ENCODE peak calls at places on chromosome 5, in nine cellular contexts. One of them, this sample, is unnamed.

GRCh38 chr5:13814293-13814692 is 130.2 kb downstream of the DNAH5 start:
- DNase-seq in H1: no peak
- DNase-seq in fibroblast of villous mesenchyme: no peak
- DNase-seq in gastrocnemius medialis: no peak
- DNase-seq in IMR-90: peak
- DNase-seq in mucosa of descending colon: no peak
- DNase-seq in pancreas: no peak
- DNase-seq in CD8-positive, alpha-beta T cell: no peak
- DNase-seq in heart left ventricle: no peak
- DNase-seq in this sample: no peak

GRCh38 chr5:43592363-43592762 is 10.6 kb upstream of the NNT start:
- DNase-seq in H1: no peak
- DNase-seq in fibroblast of villous mesenchyme: no peak
- DNase-seq in gastrocnemius medialis: no peak
- DNase-seq in IMR-90: no peak
- DNase-seq in mucosa of descending colon: no peak
- DNase-seq in pancreas: no peak
- DNase-seq in CD8-positive, alpha-beta T cell: no peak
- DNase-seq in heart left ventricle: no peak
- DNase-seq in this sample: no peak

GRCh38 chr5:38596997-38597396 is 40.6 kb upstream of the LIFR start:
- DNase-seq in H1: no peak
- DNase-seq in fibroblast of villous mesenchyme: no peak
- DNase-seq in gastrocnemius medialis: no peak
- DNase-seq in IMR-90: no peak
- DNase-seq in mucosa of descending colon: no peak
- DNase-seq in pancreas: no peak
- DNase-seq in CD8-positive, alpha-beta T cell: no peak
- DNase-seq in heart left ventricle: no peak
- DNase-seq in this sample: no peak

GRCh38 chr5:143313298-143313852 is 90.1 kb downstream of the NR3C1 start:
- DNase-seq in H1: no peak
- DNase-seq in fibroblast of villous mesenchyme: no peak
- DNase-seq in gastrocnemius medialis: no peak
- DNase-seq in IMR-90: no peak
- DNase-seq in mucosa of descending colon: no peak
- DNase-seq in pancreas: no peak
- DNase-seq in CD8-positive, alpha-beta T cell: no peak
- DNase-seq in heart left ventricle: no peak
- DNase-seq in this sample: no peak

GRCh38 chr5:5497132-5497748 is 74.8 kb downstream of the ICE1 start:
- DNase-seq in H1: no peak
- DNase-seq in fibroblast of villous mesenchyme: peak
- DNase-seq in gastrocnemius medialis: peak
- DNase-seq in IMR-90: peak
- DNase-seq in mucosa of descending colon: no peak
- DNase-seq in pancreas: peak
- DNase-seq in CD8-positive, alpha-beta T cell: no peak
- DNase-seq in heart left ventricle: peak
- DNase-seq in this sample: no peak

GRCh38 chr5:75009559-75010230 is 42.7 kb downstream of the GCNT4 start:
- DNase-seq in H1: no peak
- DNase-seq in fibroblast of villous mesenchyme: no peak
- DNase-seq in gastrocnemius medialis: no peak
- DNase-seq in IMR-90: no peak
- DNase-seq in mucosa of descending colon: no peak
- DNase-seq in pancreas: no peak
- DNase-seq in CD8-positive, alpha-beta T cell: no peak
- DNase-seq in heart left ventricle: no peak
- DNase-seq in this sample: no peak

GRCh38 chr5:149944666-149945065 is at the start of gene PDE6A:
- DNase-seq in H1: no peak
- DNase-seq in fibroblast of villous mesenchyme: peak
- DNase-seq in gastrocnemius medialis: no peak
- DNase-seq in IMR-90: no peak
- DNase-seq in mucosa of descending colon: no peak
- DNase-seq in pancreas: no peak
- DNase-seq in CD8-positive, alpha-beta T cell: no peak
- DNase-seq in heart left ventricle: no peak
- DNase-seq in this sample: no peak

GRCh38 chr5:37615184-37615583 is 224.7 kb downstream of the GDNF start:
- DNase-seq in H1: no peak
- DNase-seq in fibroblast of villous mesenchyme: peak
- DNase-seq in gastrocnemius medialis: no peak
- DNase-seq in IMR-90: peak
- DNase-seq in mucosa of descending colon: no peak
- DNase-seq in pancreas: no peak
- DNase-seq in CD8-positive, alpha-beta T cell: no peak
- DNase-seq in heart left ventricle: no peak
- DNase-seq in this sample: no peak

DNA sequence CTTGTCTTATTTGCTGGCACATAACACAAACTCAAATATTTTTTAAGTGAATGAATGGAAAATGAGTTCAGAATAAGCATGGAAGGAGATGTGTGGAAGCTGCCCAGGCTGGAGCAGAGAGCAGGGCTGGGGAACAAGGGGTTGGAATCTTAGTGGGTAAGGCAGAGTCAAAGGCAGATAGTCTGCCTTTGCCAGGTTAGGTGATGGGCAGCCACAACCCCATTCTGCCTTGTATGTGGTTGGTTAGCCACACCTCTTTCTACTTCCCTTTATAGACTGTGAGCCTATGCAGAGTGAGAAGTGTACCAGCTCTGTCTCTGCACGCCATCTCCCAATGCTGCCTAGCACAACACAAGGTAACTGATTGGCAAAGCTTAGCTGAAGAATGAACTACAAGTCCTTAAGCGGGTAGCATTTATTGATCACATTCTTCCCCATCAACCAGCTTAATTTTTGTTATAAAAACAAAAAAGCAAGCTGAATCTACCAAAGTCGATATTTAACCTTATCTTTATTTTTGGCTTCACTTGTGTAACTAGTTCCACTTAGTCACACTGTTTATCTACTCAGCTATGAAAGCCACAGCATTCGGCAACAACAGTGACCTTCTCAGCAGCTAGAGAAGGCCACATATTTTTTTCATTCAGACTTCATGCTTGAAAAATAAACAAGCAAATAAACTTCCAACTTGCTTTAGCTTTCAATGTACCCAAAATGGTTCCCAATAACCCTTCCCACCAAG is 69.6 kb downstream of the KLHL3 start:
- DNase-seq in H1: no peak
- DNase-seq in fibroblast of villous mesenchyme: peak
- DNase-seq in gastrocnemius medialis: no peak
- DNase-seq in IMR-90: peak
- DNase-seq in mucosa of descending colon: no peak
- DNase-seq in pancreas: peak
- DNase-seq in CD8-positive, alpha-beta T cell: peak
- DNase-seq in heart left ventricle: peak
- DNase-seq in this sample: no peak
- H3K4me3 ChIP-seq in H1: no peak
- H3K4me3 ChIP-seq in fibroblast of villous mesenchyme: no peak
- H3K4me3 ChIP-seq in gastrocnemius medialis: no peak
- H3K4me3 ChIP-seq in IMR-90: no peak
- H3K4me3 ChIP-seq in mucosa of descending colon: no peak
- H3K4me3 ChIP-seq in pancreas: no peak
- H3K4me3 ChIP-seq in CD8-positive, alpha-beta T cell: no peak
- H3K4me3 ChIP-seq in heart left ventricle: peak
- H3K4me3 ChIP-seq in this sample: no peak

GRCh38 chr5:113771483-113771882 is 258.0 kb downstream of the YTHDC2 start:
- DNase-seq in H1: no peak
- DNase-seq in fibroblast of villous mesenchyme: no peak
- DNase-seq in gastrocnemius medialis: no peak
- DNase-seq in IMR-90: no peak
- DNase-seq in mucosa of descending colon: no peak
- DNase-seq in pancreas: no peak
- DNase-seq in CD8-positive, alpha-beta T cell: no peak
- DNase-seq in heart left ventricle: no peak
- DNase-seq in this sample: no peak
- TF ChIP-seq CTCF in H1: no peak
- TF ChIP-seq CTCF in fibroblast of villous mesenchyme: no peak
- TF ChIP-seq CTCF in gastrocnemius medialis: no peak
- TF ChIP-seq CTCF in IMR-90: no peak
- TF ChIP-seq CTCF in mucosa of descending colon: no peak
- TF ChIP-seq CTCF in pancreas: no peak
- TF ChIP-seq CTCF in CD8-positive, alpha-beta T cell: no peak
- TF ChIP-seq CTCF in heart left ventricle: no peak
- TF ChIP-seq CTCF in this sample: no peak

GRCh38 chr5:141258948-141259347 is 13.8 kb downstream of the PCDHB15 start:
- DNase-seq in H1: no peak
- DNase-seq in fibroblast of villous mesenchyme: no peak
- DNase-seq in gastrocnemius medialis: no peak
- DNase-seq in IMR-90: no peak
- DNase-seq in mucosa of descending colon: no peak
- DNase-seq in pancreas: no peak
- DNase-seq in CD8-positive, alpha-beta T cell: no peak
- DNase-seq in heart left ventricle: no peak
- DNase-seq in this sample: no peak

GRCh38 chr5:141258464-141258863 is 13.3 kb downstream of the PCDHB15 start:
- DNase-seq in H1: no peak
- DNase-seq in fibroblast of villous mesenchyme: no peak
- DNase-seq in gastrocnemius medialis: no peak
- DNase-seq in IMR-90: no peak
- DNase-seq in mucosa of descending colon: no peak
- DNase-seq in pancreas: no peak
- DNase-seq in CD8-positive, alpha-beta T cell: no peak
- DNase-seq in heart left ventricle: no peak
- DNase-seq in this sample: no peak

GRCh38 chr5:141260458-141261237 is 15.5 kb downstream of the PCDHB15 start:
- DNase-seq in H1: no peak
- DNase-seq in fibroblast of villous mesenchyme: peak
- DNase-seq in gastrocnemius medialis: no peak
- DNase-seq in IMR-90: peak
- DNase-seq in mucosa of descending colon: no peak
- DNase-seq in pancreas: no peak
- DNase-seq in CD8-positive, alpha-beta T cell: no peak
- DNase-seq in heart left ventricle: no peak
- DNase-seq in this sample: no peak

GRCh38 chr5:141261238-141261546 is 16.0 kb downstream of the PCDHB15 start:
- DNase-seq in H1: no peak
- DNase-seq in fibroblast of villous mesenchyme: no peak
- DNase-seq in gastrocnemius medialis: no peak
- DNase-seq in IMR-90: no peak
- DNase-seq in mucosa of descending colon: no peak
- DNase-seq in pancreas: no peak
- DNase-seq in CD8-positive, alpha-beta T cell: no peak
- DNase-seq in heart left ventricle: no peak
- DNase-seq in this sample: no peak
- H3K4me3 ChIP-seq in H1: no peak
- H3K4me3 ChIP-seq in fibroblast of villous mesenchyme: no peak
- H3K4me3 ChIP-seq in gastrocnemius medialis: no peak
- H3K4me3 ChIP-seq in IMR-90: no peak
- H3K4me3 ChIP-seq in mucosa of descending colon: no peak
- H3K4me3 ChIP-seq in pancreas: no peak
- H3K4me3 ChIP-seq in CD8-positive, alpha-beta T cell: no peak
- H3K4me3 ChIP-seq in heart left ventricle: no peak
- H3K4me3 ChIP-seq in this sample: no peak

GRCh38 chr5:34915139-34915855 is at the start of the genes BRIX1 and RAD1:
- DNase-seq in H1: peak
- DNase-seq in fibroblast of villous mesenchyme: peak
- DNase-seq in gastrocnemius medialis: peak
- DNase-seq in IMR-90: peak
- DNase-seq in mucosa of descending colon: peak
- DNase-seq in pancreas: peak
- DNase-seq in CD8-positive, alpha-beta T cell: peak
- DNase-seq in heart left ventricle: peak
- DNase-seq in this sample: peak
- TF ChIP-seq CTCF in H1: no peak
- TF ChIP-seq CTCF in fibroblast of villous mesenchyme: no peak
- TF ChIP-seq CTCF in gastrocnemius medialis: no peak
- TF ChIP-seq CTCF in IMR-90: no peak
- TF ChIP-seq CTCF in mucosa of descending colon: no peak
- TF ChIP-seq CTCF in pancreas: no peak
- TF ChIP-seq CTCF in CD8-positive, alpha-beta T cell: no peak
- TF ChIP-seq CTCF in heart left ventricle: no peak
- TF ChIP-seq CTCF in this sample: no peak

GRCh38 chr5:151570058-151570457 is 21.1 kb downstream of the FAT2 start:
- DNase-seq in H1: no peak
- DNase-seq in fibroblast of villous mesenchyme: no peak
- DNase-seq in gastrocnemius medialis: no peak
- DNase-seq in IMR-90: no peak
- DNase-seq in mucosa of descending colon: no peak
- DNase-seq in pancreas: no peak
- DNase-seq in CD8-positive, alpha-beta T cell: no peak
- DNase-seq in heart left ventricle: no peak
- DNase-seq in this sample: no peak
- H3K4me3 ChIP-seq in H1: no peak
- H3K4me3 ChIP-seq in fibroblast of villous mesenchyme: no peak
- H3K4me3 ChIP-seq in gastrocnemius medialis: no peak
- H3K4me3 ChIP-seq in IMR-90: no peak
- H3K4me3 ChIP-seq in mucosa of descending colon: no peak
- H3K4me3 ChIP-seq in pancreas: no peak
- H3K4me3 ChIP-seq in CD8-positive, alpha-beta T cell: no peak
- H3K4me3 ChIP-seq in heart left ventricle: no peak
- H3K4me3 ChIP-seq in this sample: no peak

DNA sequence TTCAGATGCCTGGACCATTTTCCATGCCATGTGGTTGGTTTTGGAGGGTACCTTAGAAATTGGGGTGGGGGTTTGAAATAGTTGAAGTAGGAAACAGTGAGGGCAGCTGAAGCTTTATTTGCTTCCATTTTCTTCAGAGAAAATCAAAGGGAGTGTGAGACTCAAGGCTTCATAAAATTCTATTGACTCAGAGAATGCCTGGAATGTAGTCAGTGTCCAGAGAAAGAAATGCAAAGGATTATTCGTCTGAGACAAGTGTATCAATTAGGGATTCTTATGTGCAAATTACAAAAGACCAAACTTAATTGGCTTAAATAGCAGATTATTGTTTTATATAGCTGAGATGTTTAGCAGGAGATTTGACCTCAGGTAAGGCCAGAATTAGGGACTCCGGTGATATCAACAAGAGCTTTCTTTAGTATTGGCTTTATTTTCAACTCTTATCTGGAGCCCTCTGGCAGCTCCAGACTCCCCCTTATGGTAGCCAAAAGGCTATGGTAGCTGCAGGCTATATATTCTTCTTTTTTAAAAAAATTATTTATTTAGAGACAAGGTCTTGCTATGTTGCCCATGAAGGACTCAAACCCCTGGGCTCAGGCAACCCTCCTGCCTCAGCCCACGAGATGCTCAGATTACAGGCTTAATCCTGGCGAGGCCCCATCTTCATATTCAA is 38.9 kb downstream of the PTTG1 start:
- DNase-seq in H1: no peak
- DNase-seq in fibroblast of villous mesenchyme: no peak
- DNase-seq in gastrocnemius medialis: no peak
- DNase-seq in IMR-90: no peak
- DNase-seq in mucosa of descending colon: no peak
- DNase-seq in pancreas: no peak
- DNase-seq in CD8-positive, alpha-beta T cell: no peak
- DNase-seq in heart left ventricle: no peak
- DNase-seq in this sample: no peak
- TF ChIP-seq CTCF in H1: peak
- TF ChIP-seq CTCF in fibroblast of villous mesenchyme: peak
- TF ChIP-seq CTCF in gastrocnemius medialis: no peak
- TF ChIP-seq CTCF in IMR-90: peak
- TF ChIP-seq CTCF in mucosa of descending colon: no peak
- TF ChIP-seq CTCF in pancreas: no peak
- TF ChIP-seq CTCF in CD8-positive, alpha-beta T cell: no peak
- TF ChIP-seq CTCF in heart left ventricle: no peak
- TF ChIP-seq CTCF in this sample: no peak

DNA sequence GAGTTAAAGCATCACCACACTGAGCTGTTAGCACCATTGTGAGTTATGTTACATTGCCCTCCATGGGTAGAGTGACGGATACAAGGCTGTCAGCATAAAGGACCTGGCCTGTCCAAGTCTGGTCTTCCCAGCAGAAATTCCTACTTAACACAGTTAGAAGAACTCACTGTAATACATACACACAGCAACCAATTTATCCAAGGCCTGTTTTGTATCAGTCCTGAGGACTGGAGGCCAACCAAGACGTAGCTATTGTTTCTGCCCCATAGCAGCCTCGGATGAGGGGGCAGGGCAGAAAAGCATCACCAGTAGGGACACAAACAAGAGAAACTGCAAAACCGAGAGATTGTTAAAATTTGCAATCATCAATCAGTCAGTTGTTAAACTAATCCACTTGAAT is 66.0 kb upstream of the CKMT2 start:
- DNase-seq in H1: no peak
- DNase-seq in fibroblast of villous mesenchyme: no peak
- DNase-seq in gastrocnemius medialis: no peak
- DNase-seq in IMR-90: no peak
- DNase-seq in mucosa of descending colon: no peak
- DNase-seq in pancreas: no peak
- DNase-seq in CD8-positive, alpha-beta T cell: no peak
- DNase-seq in heart left ventricle: no peak
- DNase-seq in this sample: no peak
- H3K4me3 ChIP-seq in H1: no peak
- H3K4me3 ChIP-seq in fibroblast of villous mesenchyme: no peak
- H3K4me3 ChIP-seq in gastrocnemius medialis: no peak
- H3K4me3 ChIP-seq in IMR-90: no peak
- H3K4me3 ChIP-seq in mucosa of descending colon: no peak
- H3K4me3 ChIP-seq in pancreas: no peak
- H3K4me3 ChIP-seq in CD8-positive, alpha-beta T cell: no peak
- H3K4me3 ChIP-seq in heart left ventricle: no peak
- H3K4me3 ChIP-seq in this sample: no peak

This sample was measured in left lung.